ENCODE peak calls at places on chromosomes 4 and X, in four cellular contexts. Y is HepG2, A is K562, O is GM12878. H is an unnamed sample.

GRCh38 chr4:179447308-179447707 is 2005.1 kb upstream of the AGA start:
- DNase-seq in Y (no peak), A (no peak), O (no peak), H (no peak)

GRCh38 chr4:145427221-145427620 is 54.4 kb upstream of the SMAD1 start:
- DNase-seq in A (no peak), Y (no peak), O (no peak), H (no peak)

GRCh38 chrX:319579-320125 is 1.1 kb upstream of the GTPBP6 start:
- DNase-seq in A (no peak), O (no peak), Y (no peak), H (no peak)

GRCh38 chr4:51844157-51845054 is 1.5 kb downstream of the DCUN1D4 start:
- DNase-seq in Y (peak), A (peak), O (peak), H (peak)

GRCh38 chrX:149248073-149248625 is 257.0 kb downstream of the IDS start:
- DNase-seq in Y (no peak), A (no peak), O (no peak), H (no peak)

GRCh38 chr4:14087459-14087858 is 459.9 kb upstream of the BOD1L1 start:
- DNase-seq in A (no peak), Y (no peak), O (peak), H (no peak)

GRCh38 chr4:143407475-143407874 is 70.8 kb downstream of the GAB1 start:
- DNase-seq in Y (no peak), O (no peak), A (no peak), H (no peak)

GRCh38 chrX:104566921-104567501 is 1.0 kb downstream of the IL1RAPL2 start:
- DNase-seq in A (no peak), Y (no peak), O (no peak), H (no peak)

GRCh38 chr4:4673070-4673469 is 131.2 kb upstream of the STX18 start:
- DNase-seq in A (peak), Y (no peak), O (no peak), H (peak)

GRCh38 chr4:42152507-42153504 is at the start of gene BEND4:
- DNase-seq in Y (no peak), A (no peak), O (no peak), H (no peak)

GRCh38 chrX:104913348-104913747 is 307.1 kb downstream of the TEX13A start:
- DNase-seq in O (no peak), A (peak), Y (peak), H (peak)

GRCh38 chrX:129932137-129932791 is 26.3 kb downstream of the UTP14A start:
- DNase-seq in A (peak), Y (peak), O (peak), H (peak)

GRCh38 chr4:56757270-56757746 is 64.2 kb downstream of the SPINK2 start:
- DNase-seq in Y (no peak), O (no peak), A (no peak), H (no peak)

GRCh38 chr4:185559913-185560281 is 24.6 kb upstream of the PDLIM3 start:
- DNase-seq in O (no peak), A (no peak), Y (peak), H (no peak)

GRCh38 chr4:84931961-84932360 is 34.5 kb downstream of the WDFY3 start:
- DNase-seq in O (no peak), A (no peak), Y (no peak), H (no peak)

GRCh38 chr4:121765941-121766538 is 1.1 kb upstream of the SMIM43 start:
- DNase-seq in Y (no peak), A (no peak), O (no peak), H (no peak)

GRCh38 chrX:80335062-80335830 is 85.0 kb upstream of the TENT5D start:
- DNase-seq in A (peak), Y (no peak), O (no peak), H (peak)

GRCh38 chr4:106996490-106996889 is 39.6 kb downstream of the DKK2 start:
- DNase-seq in A (no peak), Y (no peak), O (no peak), H (no peak)

GRCh38 chrX:110852180-110852579 is 56.6 kb upstream of the CHRDL1 start:
- DNase-seq in A (peak), Y (no peak), O (no peak), H (peak)

GRCh38 chrX:110851780-110852179 is 56.2 kb upstream of the CHRDL1 start:
- DNase-seq in A (peak), Y (no peak), O (no peak), H (no peak)

GRCh38 chr4:127055349-127055748 is 577.4 kb upstream of the INTU start:
- DNase-seq in Y (no peak), O (no peak), A (no peak), H (no peak)

GRCh38 chrX:132426695-132427281 is 62.0 kb downstream of the MBNL3 start:
- DNase-seq in A (no peak), O (no peak), Y (no peak), H (no peak)

GRCh38 chr4:23897564-23898109 is 7.8 kb upstream of the PPARGC1A start:
- DNase-seq in O (no peak), Y (no peak), A (no peak), H (no peak)

GRCh38 chr4:88759039-88759631 is 61.5 kb upstream of the NAP1L5 start:
- DNase-seq in Y (peak), A (peak), O (no peak), H (no peak)

GRCh38 chrX:63784346-63784901 is 590 bp downstream of the ARHGEF9 start:
- DNase-seq in Y (no peak), A (no peak), O (no peak), H (no peak)

GRCh38 chr4:54231419-54232150 is 2.5 kb downstream of the PDGFRA start:
- DNase-seq in O (no peak), A (no peak), Y (no peak), H (no peak)

GRCh38 chrX:6175914-6176313 is 52.8 kb downstream of the NLGN4X start:
- DNase-seq in O (no peak), Y (no peak), A (no peak), H (no peak)

GRCh38 chr4:153645183-153645582 is 38.9 kb upstream of the TLR2 start:
- DNase-seq in O (no peak), A (peak), Y (no peak), H (no peak)

GRCh38 chr4:6331018-6331417 is 61.4 kb downstream of the WFS1 start:
- DNase-seq in Y (peak), A (peak), O (no peak), H (peak)

DNA sequence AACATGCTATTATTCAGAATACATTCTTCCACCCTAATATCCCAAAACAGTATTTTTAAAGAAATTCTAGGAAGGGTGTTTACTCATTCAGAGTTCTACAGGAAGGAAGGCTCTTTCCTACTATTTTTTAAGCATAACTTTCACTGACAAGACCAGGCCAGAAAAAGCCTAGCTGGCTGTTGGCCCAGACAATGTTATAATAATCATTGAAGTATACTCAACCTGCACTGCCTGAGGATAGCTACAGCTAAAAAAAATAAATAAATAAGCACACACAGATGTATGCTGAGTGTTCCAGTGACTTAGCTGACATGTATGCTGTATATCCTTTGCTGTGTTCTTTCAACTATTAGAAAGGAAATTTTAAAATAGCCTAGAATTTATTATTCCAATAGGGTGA is 145.8 kb upstream of the SPRY1 start:
- DNase-seq in O (no peak), A (no peak), Y (no peak), H (no peak)
- TF ChIP-seq BHLHE40 in O (no peak), A (no peak), Y (no peak), H (no peak)

GRCh38 chr4:116180056-116180690 is 905.2 kb downstream of the TRAM1L1 start:
- DNase-seq in A (no peak), Y (no peak), O (no peak), H (peak)
- TF ChIP-seq FOXK2 in A (no peak), Y (no peak), O (no peak), H (no peak)

GRCh38 chr4:957231-957580 is 16.2 kb downstream of the DGKQ start:
- DNase-seq in O (no peak), Y (no peak), A (no peak), H (no peak)
- TF ChIP-seq BHLHE40 in O (no peak), Y (no peak), A (no peak), H (no peak)

GRCh38 chrX:24899391-24899790 is 116.4 kb downstream of the ARX start:
- DNase-seq in Y (no peak), A (no peak), O (no peak), H (no peak)

GRCh38 chrX:24900234-24900633 is 115.5 kb downstream of the ARX start:
- DNase-seq in O (no peak), Y (no peak), A (no peak), H (no peak)

GRCh38 chrX:24902808-24903207 is 113.0 kb downstream of the ARX start:
- DNase-seq in O (no peak), Y (no peak), A (no peak), H (no peak)
- TF ChIP-seq FOXK2 in O (no peak), Y (no peak), A (no peak), H (no peak)

GRCh38 chr4:38132140-38132673 is 172.0 kb downstream of the PTTG2 start:
- DNase-seq in Y (no peak), O (peak), A (no peak), H (no peak)
- TF ChIP-seq BHLHE40 in Y (no peak), O (peak), A (no peak), H (no peak)

H was measured in HEK293T.